ENCODE peak calls at places on chromosome 3, in seven cellular contexts. V, D, G, W, O, R and C are unnamed samples.

GRCh38 chr3:129106320-129106719 is 15.3 kb downstream of the RAB43 start:
- DNase-seq in O (no peak), W (no peak), V (no peak), D (no peak), R (no peak), G (no peak), C (no peak)

GRCh38 chr3:107740992-107741896 is 218.5 kb downstream of the BBX start:
- DNase-seq in G (peak; percentile 59), D (no peak), V (no peak), O (peak; percentile 13), W (no peak), R (no peak), C (no peak)

GRCh38 chr3:156818890-156819289 is 7.3 kb upstream of the LEKR1 start:
- DNase-seq in V (no peak), G (peak; percentile 80), R (no peak), O (no peak), D (no peak), W (no peak), C (no peak)

GRCh38 chr3:66396161-66396760 is 104.6 kb downstream of the LRIG1 start:
- DNase-seq in R (no peak), D (no peak), W (no peak), V (no peak), G (no peak), O (no peak), C (no peak)

GRCh38 chr3:37702478-37703154 is 159.1 kb upstream of the CTDSPL start:
- DNase-seq in O (no peak), G (no peak), R (no peak), D (no peak), V (no peak), W (no peak), C (no peak)

GRCh38 chr3:120688121-120688520 is 6.1 kb upstream of the HGD start:
- DNase-seq in R (no peak), V (no peak), W (no peak), D (no peak), O (no peak), G (no peak), C (no peak)

GRCh38 chr3:41095702-41096101 is 103.6 kb upstream of the CTNNB1 start:
- DNase-seq in W (no peak), R (no peak), V (no peak), G (peak; percentile 40), O (no peak), D (no peak), C (no peak)

GRCh38 chr3:102193255-102193654 is 241.6 kb upstream of the ZPLD1 start:
- DNase-seq in O (no peak), G (no peak), V (no peak), D (no peak), W (no peak), R (no peak), C (no peak)

GRCh38 chr3:13041113-13041776 is 32.0 kb downstream of the IQSEC1 start:
- DNase-seq in R (no peak), D (no peak), V (no peak), O (no peak), W (no peak), G (no peak), C (no peak)

GRCh38 chr3:69181592-69182211 is 59.3 kb upstream of the LMOD3 start:
- DNase-seq in V (no peak), G (peak; percentile 98), D (no peak), O (no peak), W (no peak), R (no peak), C (no peak)

GRCh38 chr3:192879346-192880031 is 38.2 kb downstream of the MB21D2 start:
- DNase-seq in R (no peak), G (peak; percentile 63), D (no peak), O (no peak), W (no peak), V (no peak), C (no peak)

GRCh38 chr3:172152294-172152649 is 112.9 kb downstream of the FNDC3B start:
- DNase-seq in D (no peak), W (no peak), O (no peak), G (peak; percentile 73), R (no peak), V (no peak), C (no peak)

GRCh38 chr3:122986790-122987189 is 40.8 kb downstream of the SEMA5B start:
- DNase-seq in R (no peak), O (no peak), G (no peak), V (no peak), W (no peak), D (no peak), C (no peak)

DNA sequence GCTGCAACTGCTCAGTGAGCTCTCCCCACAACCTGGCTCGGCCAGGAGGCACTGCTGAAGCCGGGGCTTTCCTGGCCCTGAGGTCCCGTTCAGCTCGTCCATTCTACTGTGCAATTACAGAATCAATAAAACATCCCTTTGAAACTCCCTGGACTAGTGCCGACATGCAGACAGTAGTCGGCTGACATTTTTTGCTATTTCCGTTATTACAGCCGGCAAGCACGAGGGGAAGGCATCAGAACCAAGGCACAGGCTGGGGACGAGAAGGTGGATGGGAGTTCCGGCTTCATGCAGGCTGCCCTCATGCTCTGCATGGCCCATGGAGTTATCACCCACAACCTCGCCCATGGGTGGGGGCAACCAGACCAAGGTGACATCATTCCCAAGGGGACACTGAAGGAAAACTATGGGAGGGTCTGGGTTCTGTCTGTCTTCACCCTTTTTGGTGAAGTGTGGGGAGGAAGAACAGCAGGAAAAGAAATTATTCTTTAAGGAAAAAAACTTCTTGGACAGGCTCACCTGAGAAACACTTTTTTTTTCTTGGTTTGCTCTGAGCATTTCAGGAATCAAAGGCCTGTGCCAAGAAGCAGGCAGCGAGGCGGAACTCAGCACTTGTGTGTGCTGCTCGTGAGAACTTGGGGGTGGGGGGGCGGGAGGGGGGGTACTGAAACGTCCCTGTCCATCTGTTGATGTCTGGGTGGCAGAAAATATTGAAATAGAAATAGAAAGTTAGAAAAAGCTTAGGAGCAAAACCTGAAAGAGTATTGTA is 154.5 kb downstream of the FOXP1 start:
- DNase-seq in O (no peak), V (no peak), W (peak; percentile 56), R (no peak), G (peak; percentile 75), D (no peak), C (peak; percentile 21)
- H3K4me1 ChIP-seq in O (peaks cover 88% of the 10 kb centered on the region), V (peaks cover 31% of the 10 kb centered on the region), W (peaks cover 17% of the 10 kb centered on the region), R (no peaks in the 10 kb centered on the region), G (peaks cover 17% of the 10 kb centered on the region), D (peaks cover 78% of the 10 kb centered on the region), C (peaks cover 57% of the 10 kb centered on the region)

GRCh38 chr3:151775314-151776258 is 38.3 kb upstream of the AADAC start:
- DNase-seq in V (no peak), G (peak; percentile 31), D (no peak), R (no peak), W (no peak), O (no peak), C (no peak)

GRCh38 chr3:151776259-151776740 is 37.6 kb upstream of the AADAC start:
- DNase-seq in G (no peak), O (no peak), V (no peak), R (no peak), W (no peak), D (no peak), C (no peak)

GRCh38 chr3:151772825-151773480 is 39.2 kb downstream of the AADACL2 start:
- DNase-seq in V (no peak), G (no peak), W (no peak), D (no peak), O (no peak), R (no peak), C (no peak)

GRCh38 chr3:151774235-151774634 is 39.7 kb upstream of the AADAC start:
- DNase-seq in R (no peak), V (no peak), O (no peak), D (no peak), W (no peak), G (no peak), C (no peak)

DNA sequence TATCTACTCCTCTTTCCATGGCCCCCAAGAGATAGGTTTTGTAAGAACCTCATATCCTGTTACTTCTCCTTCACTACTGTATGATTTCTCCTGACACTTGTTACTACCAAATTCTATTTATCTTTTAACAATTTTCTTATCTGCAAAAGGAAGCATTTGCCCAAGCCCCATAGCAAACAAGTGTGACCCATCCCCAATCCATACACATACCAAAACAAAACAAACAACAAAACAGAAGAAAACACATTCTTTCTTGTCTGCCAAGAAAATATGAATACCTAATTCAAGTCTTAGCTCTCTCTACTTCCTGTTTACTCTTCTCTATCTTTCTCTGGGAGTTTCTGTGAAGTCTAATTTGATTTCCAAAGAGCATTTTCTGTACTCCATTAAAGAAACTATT is 39.0 kb upstream of the AADAC start:
- DNase-seq in O (no peak), D (no peak), G (no peak), V (no peak), R (no peak), W (no peak), C (no peak)
- H3K4me3 ChIP-seq in O (no peak overlapping the region), D (no peak overlapping the region), G (no peak overlapping the region), V (no peak overlapping the region), R (no peak overlapping the region), W (no peak overlapping the region), C (no peak overlapping the region)

GRCh38 chr3:59753805-59754204 is 704.0 kb upstream of the CFAP20DC start:
- DNase-seq in G (no peak), R (no peak), W (no peak), D (no peak), O (no peak), V (no peak), C (no peak)
- H3K4me1 ChIP-seq in G (no peaks in the 10 kb centered on the region), R (no peaks in the 10 kb centered on the region), W (no peaks in the 10 kb centered on the region), D (no peaks in the 10 kb centered on the region), O (peaks cover 7% of the 10 kb centered on the region), V (no peaks in the 10 kb centered on the region), C (no peaks in the 10 kb centered on the region)

GRCh38 chr3:177041730-177042551 is 155.3 kb downstream of the TBL1XR1 start:
- DNase-seq in G (no peak), W (no peak), R (no peak), V (no peak), D (no peak), O (no peak), C (no peak)

GRCh38 chr3:177035678-177036077 is 161.6 kb downstream of the TBL1XR1 start:
- DNase-seq in D (no peak), G (no peak), O (no peak), V (no peak), W (no peak), R (no peak), C (no peak)

GRCh38 chr3:177039875-177040274 is 157.4 kb downstream of the TBL1XR1 start:
- DNase-seq in R (no peak), V (no peak), G (no peak), D (no peak), W (no peak), O (no peak), C (no peak)

GRCh38 chr3:177037241-177037640 is 160.0 kb downstream of the TBL1XR1 start:
- DNase-seq in W (no peak), G (no peak), O (no peak), V (no peak), D (no peak), R (no peak), C (no peak)

DNA sequence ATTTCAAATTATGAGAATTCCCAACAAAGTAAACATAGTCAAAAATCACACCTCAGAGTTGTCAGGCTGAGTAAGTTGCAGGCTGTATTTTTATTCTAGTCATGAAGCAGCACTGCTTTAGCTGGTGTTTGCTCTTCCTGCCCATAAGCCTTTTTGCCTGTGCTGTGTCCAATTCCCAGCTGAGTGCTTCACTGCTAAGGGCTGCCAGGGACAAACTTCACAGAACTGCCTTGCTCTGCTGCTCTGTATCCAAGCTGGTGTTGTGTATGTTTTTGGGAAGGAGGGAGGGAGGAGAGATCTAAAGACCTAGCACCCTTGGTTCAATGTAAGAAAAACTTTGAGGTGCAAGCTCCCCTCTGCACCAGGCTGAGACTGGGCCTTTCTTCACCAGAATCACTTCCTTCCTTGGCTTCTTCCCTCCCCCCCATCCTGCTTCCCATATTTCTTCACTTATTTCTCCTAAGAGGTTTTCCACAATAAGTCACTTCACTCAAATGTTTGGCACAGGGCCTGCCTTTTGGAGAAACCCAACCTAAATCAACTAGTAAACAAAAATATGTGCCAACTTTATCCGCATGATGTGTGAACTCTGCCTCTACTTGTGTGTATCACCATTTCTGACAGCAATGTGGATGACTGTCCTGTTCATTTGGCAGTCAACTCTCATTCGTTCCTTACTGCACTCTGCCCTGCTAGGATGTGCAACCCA is 156.1 kb downstream of the TBL1XR1 start:
- DNase-seq in R (no peak), O (no peak), V (no peak), D (no peak), W (no peak), G (peak; percentile 43), C (peak; percentile 30)
- H3K4me3 ChIP-seq in R (no peak overlapping the region), O (no peak overlapping the region), V (no peak overlapping the region), D (no peak overlapping the region), W (no peak overlapping the region), G (no peak overlapping the region), C (no peak overlapping the region)